ENCODE peak calls at places on chromosome 21, in nine cellular contexts. Y is BE2C, B is fibroblast of villous mesenchyme, R is spleen, T is brain microvascular endothelial cell, Q is heart left ventricle, D is OCI-LY7, U is glutamatergic neuron, J is H9. W is an unnamed sample.

GRCh38 chr21:39852021-39852721 is 15.1 kb upstream of the PCP4 start:
- DNase-seq in U (no peak), Q (no peak), R (no peak), B (no peak), T (no peak), D (no peak), Y (no peak), J (no peak), W (no peak)

GRCh38 chr21:31988492-31989285 is 115.9 kb downstream of the HUNK start:
- DNase-seq in B (no peak), U (no peak), Y (no peak), J (no peak), T (no peak), Q (no peak), D (no peak), R (no peak), W (no peak)

GRCh38 chr21:44547656-44548331 is 3.5 kb downstream of the KRTAP10-2 start:
- DNase-seq in Y (no peak), T (no peak), J (no peak), Q (no peak), B (no peak), U (no peak), D (peak; percentile 24), R (peak; percentile 58), W (no peak)

GRCh38 chr21:40404319-40404906 is 442.5 kb downstream of the DSCAM start:
- DNase-seq in T (no peak), J (no peak), D (no peak), U (no peak), B (no peak), Q (peak; percentile 22), R (no peak), Y (no peak), W (no peak)

GRCh38 chr21:27190601-27191000 is 223.7 kb upstream of the ADAMTS5 start:
- DNase-seq in T (peak; percentile 9), B (peak; percentile 31), Y (peak; percentile 43), Q (no peak), J (no peak), U (no peak), R (no peak), D (no peak), W (no peak)

GRCh38 chr21:32360401-32360981 is 32.3 kb downstream of the URB1 start:
- DNase-seq in B (no peak), J (no peak), Q (no peak), T (no peak), R (no peak), U (no peak), D (no peak), Y (no peak), W (no peak)

GRCh38 chr21:28745131-28746055 is 247.3 kb downstream of the LTN1 start:
- DNase-seq in Q (peak; percentile 69), D (peak; percentile 79), U (peak; percentile 79), R (peak; percentile 77), J (peak; percentile 74), B (peak; percentile 92), T (peak; percentile 75), Y (peak; percentile 80), W (peak; percentile 41)

GRCh38 chr21:43281661-43282357 is 113.0 kb downstream of the CRYAA start:
- DNase-seq in J (no peak), Q (no peak), U (no peak), B (no peak), T (no peak), Y (peak; percentile 11), D (no peak), R (peak; percentile 68), W (no peak)

GRCh38 chr21:28337319-28337718 is 655.4 kb downstream of the LTN1 start:
- DNase-seq in T (no peak), Y (no peak), J (no peak), R (no peak), D (peak; percentile 42), B (peak; percentile 77), Q (no peak), U (no peak), W (no peak)

GRCh38 chr21:32844653-32845443 is 73.3 kb upstream of the PAXBP1 start:
- DNase-seq in U (no peak), R (no peak), J (no peak), Q (no peak), D (no peak), T (peak; percentile 50), B (peak; percentile 47), Y (no peak), W (no peak)

GRCh38 chr21:45969921-45970673 is 11.5 kb upstream of the COL6A1 start:
- DNase-seq in B (no peak), Y (no peak), D (no peak), U (no peak), J (no peak), R (no peak), T (no peak), Q (no peak), W (no peak)
- TF ChIP-seq CTCF in B (no peak), Y (no peak), D (no peak), U (no peak), J (no peak), R (no peak), T (no peak), Q (no peak), W (no peak)

DNA sequence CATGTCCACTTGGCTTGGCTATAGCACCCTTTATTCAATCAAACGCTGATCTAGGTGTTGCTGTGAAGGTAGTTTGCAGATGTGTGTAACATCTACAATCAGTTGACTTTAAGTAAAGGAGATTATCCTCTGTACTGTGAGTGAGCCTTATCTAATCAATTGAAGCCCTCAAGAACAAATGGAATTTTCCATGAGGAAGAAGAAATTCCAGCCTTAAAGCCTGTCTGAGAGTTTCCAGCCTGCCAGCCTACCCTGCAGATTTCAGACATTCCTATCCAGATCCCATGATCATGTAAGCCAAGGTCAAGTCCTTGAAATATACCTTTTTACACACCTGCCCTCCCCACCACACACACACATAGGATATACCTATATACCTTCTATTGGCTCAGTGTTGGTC is 696.7 kb downstream of the MRPL39 start:
- DNase-seq in U (no peak), Q (no peak), J (no peak), B (no peak), T (no peak), D (no peak), R (no peak), Y (no peak), W (no peak)
- TF ChIP-seq CTCF in U (no peak), Q (no peak), J (no peak), B (no peak), T (no peak), D (no peak), R (no peak), Y (no peak), W (no peak)

GRCh38 chr21:34221331-34222030 is 142.3 kb upstream of the KCNE2 start:
- DNase-seq in T (no peak), U (no peak), Y (no peak), Q (no peak), D (no peak), R (no peak), B (peak; percentile 76), J (no peak), W (no peak)

GRCh38 chr21:34213959-34214358 is 140.6 kb downstream of the MRPS6 start:
- DNase-seq in Q (no peak), B (no peak), J (no peak), T (no peak), U (no peak), R (no peak), D (no peak), Y (no peak), W (no peak)

GRCh38 chr21:34220556-34221195 is 143.1 kb upstream of the KCNE2 start:
- DNase-seq in Y (no peak), R (no peak), D (no peak), T (no peak), U (no peak), J (no peak), B (no peak), Q (no peak), W (no peak)

GRCh38 chr21:34219334-34220020 is 144.3 kb upstream of the KCNE2 start:
- DNase-seq in Q (no peak), J (no peak), B (peak; percentile 28), R (no peak), U (no peak), T (no peak), Y (no peak), D (no peak), W (no peak)

DNA sequence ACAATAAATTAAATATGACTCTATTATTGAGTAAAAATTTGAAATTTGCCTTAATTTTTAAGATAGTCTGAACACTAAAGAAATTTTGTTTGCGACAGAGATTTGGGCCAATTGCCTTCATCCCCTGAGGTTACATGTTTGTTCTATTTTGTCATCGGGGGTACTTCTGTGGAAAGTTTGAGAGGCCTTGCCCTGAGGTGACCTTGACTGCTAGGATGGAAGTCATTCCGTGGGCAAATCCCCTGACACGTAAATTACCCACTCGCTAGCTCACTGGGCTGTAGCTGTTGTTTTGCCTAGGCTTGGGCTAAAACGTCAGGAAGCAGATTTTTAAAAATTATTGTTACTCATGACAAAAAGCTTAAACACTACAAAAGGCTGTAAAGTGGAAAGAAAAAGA is 142.5 kb downstream of the MRPS6 start:
- DNase-seq in Q (no peak), T (no peak), J (no peak), Y (no peak), B (peak; percentile 25), U (no peak), R (no peak), D (no peak), W (no peak)
- TF ChIP-seq CTCF in Q (no peak), T (no peak), J (no peak), Y (no peak), B (no peak), U (no peak), R (no peak), D (no peak), W (no peak)

GRCh38 chr21:38493549-38494253 is 4.6 kb downstream of the ERG start:
- DNase-seq in U (no peak), J (no peak), T (no peak), D (no peak), Y (no peak), B (no peak), Q (no peak), R (no peak), W (no peak)

GRCh38 chr21:38495242-38495641 is 3.0 kb downstream of the ERG start:
- DNase-seq in D (no peak), U (no peak), Q (no peak), B (no peak), R (no peak), Y (no peak), J (no peak), T (no peak), W (no peak)

GRCh38 chr21:38496224-38496623 is 2.1 kb downstream of the ERG start:
- DNase-seq in Y (no peak), D (no peak), R (no peak), Q (no peak), T (no peak), U (no peak), B (no peak), J (no peak), W (no peak)

GRCh38 chr21:38494254-38494648 is 4.0 kb downstream of the ERG start:
- DNase-seq in B (no peak), Y (no peak), Q (no peak), T (no peak), R (no peak), U (no peak), D (no peak), J (no peak), W (no peak)

DNA sequence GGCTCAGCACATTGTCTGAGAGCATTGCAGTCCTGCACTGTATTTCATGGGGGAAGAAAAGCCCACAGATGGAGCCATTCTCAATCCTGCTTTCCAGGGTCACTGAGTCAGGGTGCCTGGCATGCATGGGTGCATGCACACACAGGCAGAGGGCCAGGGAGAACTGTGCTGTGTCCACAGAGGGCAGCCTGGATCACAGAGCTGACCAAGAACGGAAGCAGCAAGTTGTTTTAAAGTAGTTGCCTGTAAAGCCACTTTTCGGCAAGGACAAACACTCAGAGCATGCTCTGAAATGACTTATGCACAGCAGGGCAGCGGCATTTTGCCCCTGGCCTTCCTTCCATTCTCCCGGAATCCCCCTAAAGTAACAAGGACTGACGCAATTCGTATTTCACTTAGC is 3.6 kb downstream of the ERG start:
- DNase-seq in Q (no peak), Y (no peak), J (no peak), B (no peak), R (peak; percentile 83), D (no peak), T (peak; percentile 45), U (no peak), W (no peak)
- TF ChIP-seq CTCF in Q (no peak), Y (no peak), J (no peak), B (no peak), R (no peak), D (no peak), T (peak; percentile 21), U (no peak), W (no peak)

W was measured in GM13976.